ENCODE peak calls at places on chromosomes 12 and 14, in five cellular contexts. P, I, B, H and S are unnamed samples. For H3K4me1, the result is how much of the 10 kb centered on the place peaks cover.

GRCh38 chr14:94334837-94335236 is 11.7 kb upstream of the SERPINA6 start:
- DNase-seq in I (peak), B (no peak), H (no peak), P (no peak), S (no peak)

GRCh38 chr12:43238281-43238680 is 313.7 kb downstream of the ADAMTS20 start:
- DNase-seq in H (no peak), P (no peak), I (peak), B (no peak), S (no peak)

GRCh38 chr12:108482717-108483212 is 32.3 kb upstream of the FICD start:
- DNase-seq in B (peak), I (peak), P (no peak), H (no peak), S (no peak)

GRCh38 chr14:62162998-62163589 is 400.9 kb downstream of the SNAPC1 start:
- DNase-seq in B (peak), P (no peak), I (peak), H (no peak), S (no peak)

GRCh38 chr14:19878029-19878642 is 3.2 kb downstream of the OR4K2 start:
- DNase-seq in B (peak), I (no peak), H (no peak), P (no peak), S (no peak)

GRCh38 chr12:2359725-2360629 is 307.2 kb downstream of the CACNA1C start:
- DNase-seq in B (no peak), I (no peak), H (no peak), P (no peak), S (no peak)

GRCh38 chr12:91256471-91256870 is 73.9 kb upstream of the DCN start:
- DNase-seq in H (no peak), P (no peak), I (no peak), B (no peak), S (no peak)

GRCh38 chr12:9760699-9761406 is at the start of gene CD69:
- DNase-seq in P (no peak), I (no peak), H (no peak), B (no peak), S (no peak)

GRCh38 chr12:115166698-115167315 is 482.8 kb upstream of the TBX3 start:
- DNase-seq in H (no peak), I (peak), B (peak), P (no peak), S (no peak)

GRCh38 chr12:1792406-1792805 is 28.0 kb upstream of the LRTM2 start:
- DNase-seq in P (no peak), B (no peak), H (peak), I (no peak), S (peak)

GRCh38 chr14:45838597-45838996 is 585.6 kb upstream of the MIS18BP1 start:
- DNase-seq in I (no peak), P (no peak), H (no peak), B (peak), S (no peak)

GRCh38 chr14:100108042-100108825 is 43.0 kb downstream of the EVL start:
- DNase-seq in H (peak), B (peak), I (peak), P (peak), S (peak)
- H3K4me1 ChIP-seq in H (under half), B (under half), I (under half), P (half or more), S (under half)

DNA sequence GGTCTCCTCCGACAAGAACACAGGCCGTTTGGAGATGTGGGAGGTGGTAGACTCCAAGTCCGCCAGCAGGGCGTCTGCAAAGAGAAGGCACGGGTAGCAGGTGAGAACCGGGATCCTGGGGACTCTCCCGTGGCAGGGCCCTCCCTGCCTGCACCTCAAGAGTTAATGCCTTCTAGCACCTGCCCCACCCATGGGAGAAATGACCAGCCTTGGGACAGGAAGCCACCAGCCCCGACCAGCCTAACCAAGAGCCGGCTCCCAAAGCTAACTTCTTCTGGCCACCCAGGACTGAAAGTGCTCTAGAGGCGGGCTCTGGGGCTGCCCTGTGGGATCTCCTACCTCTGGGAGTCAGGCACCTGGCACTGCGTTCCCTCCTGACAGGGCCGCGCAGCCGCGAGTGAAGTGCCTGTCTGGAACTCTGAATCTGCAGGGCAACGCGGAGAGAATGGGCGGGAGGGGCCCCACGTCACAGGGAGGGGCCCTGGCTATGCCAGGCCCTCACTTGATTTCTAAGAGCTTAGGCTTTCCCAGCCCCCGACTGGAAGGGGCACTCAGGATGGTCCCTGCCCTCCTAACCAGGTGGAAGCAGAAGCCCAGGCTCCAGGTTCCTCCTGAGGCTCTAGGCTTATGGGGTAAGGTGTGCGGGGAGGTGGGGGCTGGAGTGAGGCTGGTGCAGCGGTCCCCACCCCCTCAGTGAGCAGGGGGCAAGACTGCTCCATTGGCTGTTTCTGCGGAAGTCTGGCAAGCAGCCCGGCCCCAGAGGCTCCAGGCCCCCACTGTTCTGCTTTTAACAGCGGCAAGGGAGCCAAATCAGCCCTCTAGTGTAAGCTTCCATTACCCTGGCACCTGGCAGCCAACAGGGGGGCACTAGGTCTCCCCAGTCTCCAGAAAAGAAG is 23.6 kb upstream of the RPLP0 start:
- DNase-seq in H (no peak), B (no peak), I (no peak), P (peak), S (no peak)
- H3K27ac ChIP-seq in H (no peak), B (no peak), I (peak), P (peak), S (peak)

GRCh38 chr12:75944097-75944904 is 87.3 kb downstream of the PHLDA1 start:
- DNase-seq in I (peak), H (no peak), B (peak), P (no peak), S (no peak)

GRCh38 chr12:75943730-75944096 is 87.9 kb downstream of the PHLDA1 start:
- DNase-seq in H (no peak), I (no peak), P (no peak), B (no peak), S (no peak)

GRCh38 chr12:75945581-75945980 is 86.0 kb downstream of the PHLDA1 start:
- DNase-seq in P (no peak), I (peak), H (no peak), B (no peak), S (no peak)

GRCh38 chr12:75944905-75945412 is 86.6 kb downstream of the PHLDA1 start:
- DNase-seq in H (no peak), I (no peak), B (no peak), P (no peak), S (no peak)

DNA sequence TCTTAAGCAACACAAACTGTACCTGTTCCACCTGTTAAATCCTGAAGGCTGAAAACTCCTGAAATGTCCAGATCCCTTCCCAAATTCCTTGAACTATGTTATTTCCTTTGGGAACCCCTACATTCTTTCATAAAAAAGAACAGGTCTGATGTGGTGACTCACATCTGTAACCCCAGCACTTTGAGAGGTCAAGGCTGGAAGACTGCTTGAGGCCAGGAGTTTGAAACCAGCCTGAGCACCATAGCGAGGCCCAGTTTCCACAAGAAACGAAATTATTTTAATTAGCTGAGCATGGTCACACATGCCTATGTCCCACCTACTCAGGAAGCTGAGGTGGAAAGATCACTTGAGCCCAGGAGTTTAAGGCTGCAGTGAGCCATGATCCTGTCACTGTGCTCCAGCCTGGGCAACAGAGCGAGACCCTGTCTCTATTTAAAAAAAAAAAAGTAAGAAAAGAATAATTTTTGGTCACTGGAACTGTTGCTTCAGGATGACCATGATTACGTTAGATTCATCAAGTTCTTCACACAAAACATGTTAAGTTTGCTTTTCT is 84.3 kb downstream of the PHLDA1 start:
- DNase-seq in H (no peak), P (no peak), B (no peak), I (no peak), S (no peak)
- H3K4me1 ChIP-seq in H (under half), P (under half), B (under half), I (under half), S (under half)

DNA sequence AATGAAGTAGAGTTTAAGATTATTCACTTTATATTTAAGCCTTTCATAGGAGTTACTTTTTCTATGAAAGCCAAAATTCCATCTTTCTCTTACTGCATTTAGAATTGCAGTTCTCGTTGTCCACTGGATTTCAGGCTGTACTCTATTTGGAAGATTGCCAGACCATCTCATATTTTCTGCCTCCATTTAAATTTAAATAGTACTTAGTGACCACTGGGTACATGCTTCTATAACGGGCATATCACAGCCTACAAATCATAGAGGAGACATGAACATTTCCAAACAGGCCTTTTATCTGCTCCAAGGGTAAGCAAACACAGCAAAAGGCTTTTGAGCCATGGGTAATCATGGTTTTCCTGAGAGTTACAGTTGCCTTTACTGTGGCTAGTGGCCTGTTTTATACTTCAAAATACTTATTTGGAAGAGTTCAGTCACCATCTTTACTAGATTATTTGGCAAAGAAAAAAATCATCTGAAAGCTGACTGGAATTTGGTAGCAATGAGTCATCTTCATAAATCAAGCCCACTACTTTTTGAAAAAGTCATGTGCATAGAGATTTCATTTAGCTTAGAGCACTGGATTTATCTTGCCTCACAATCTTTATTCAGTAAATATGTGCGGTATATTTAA is 15.7 kb downstream of the ANO6 start:
- DNase-seq in P (no peak), B (no peak), H (no peak), I (peak), S (no peak)
- H3K27ac ChIP-seq in P (peak), B (peak), H (peak), I (peak), S (peak)

DNA sequence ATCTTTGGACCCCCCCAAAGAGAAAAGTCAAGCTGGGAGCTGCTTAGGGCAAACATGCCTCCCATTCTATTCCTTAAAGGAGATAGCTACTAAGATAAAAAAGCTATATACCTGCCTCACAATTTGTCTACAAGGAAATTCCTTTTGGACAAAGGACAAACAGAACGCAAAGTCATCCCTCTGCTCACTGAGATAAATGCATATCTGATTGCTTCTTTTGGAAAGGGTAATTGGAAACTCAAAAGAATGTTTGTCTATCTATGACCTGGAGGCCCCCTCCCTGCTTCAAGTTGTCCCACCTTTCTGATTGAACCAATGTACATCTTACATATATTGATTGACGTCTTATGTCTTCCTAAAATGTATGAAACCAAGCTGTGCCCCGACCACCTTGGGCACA is 80.9 kb upstream of the FUT8 start:
- DNase-seq in I (no peak), B (no peak), H (no peak), P (no peak), S (no peak)
- H3K4me1 ChIP-seq in I (under half), B (under half), H (under half), P (under half), S (under half)